ENCODE peak calls at places on chromosomes 4 and X, in four cellular contexts. L is IMR-90, D is tibial artery, K is ovary. Y is an unnamed sample.
A peak's percentile ranks its signal among the peaks of the same experiment; 100 is the strongest.

GRCh38 chr4:37837446-37837845 is 11.0 kb downstream of the PGM2 start:
- DNase-seq in L (peak; percentile 80), D (no peak), K (no peak), Y (no peak)

GRCh38 chr4:154781126-154781982 is at the start of gene RBM46:
- DNase-seq in L (no peak), D (no peak), K (no peak), Y (no peak)

GRCh38 chr4:144732584-144733130 is 86.7 kb downstream of the HHIP start:
- DNase-seq in L (peak; percentile 4), D (no peak), K (no peak), Y (no peak)

GRCh38 chrX:6184900-6185515 is 43.7 kb downstream of the NLGN4X start:
- DNase-seq in L (no peak), D (no peak), K (no peak), Y (no peak)

GRCh38 chr4:25861422-25861926 is 1.3 kb downstream of the SEL1L3 start:
- DNase-seq in L (peak; percentile 47), D (no peak), K (no peak), Y (no peak)

GRCh38 chr4:25406081-25406692 is 29.1 kb downstream of the ANAPC4 start:
- DNase-seq in L (peak; percentile 77), D (no peak), K (no peak), Y (no peak)

GRCh38 chr4:155796031-155796430 is 37.2 kb downstream of the GUCY1B1 start:
- DNase-seq in L (peak; percentile 52), D (no peak), K (no peak), Y (no peak)

GRCh38 chrX:130097507-130098201 is 12.6 kb downstream of the ELF4 start:
- DNase-seq in L (no peak), D (no peak), K (no peak), Y (no peak)

GRCh38 chrX:9486786-9487185 is 21.9 kb downstream of the TBL1X start:
- DNase-seq in L (no peak), D (no peak), K (no peak), Y (no peak)

GRCh38 chr4:82823062-82823461 is 24.5 kb upstream of the SCD5 start:
- DNase-seq in L (peak; percentile 84), D (no peak), K (no peak), Y (no peak)

GRCh38 chr4:52051615-52052474 is 741 bp downstream of the SPATA18 start:
- DNase-seq in L (peak; percentile 89), D (peak; percentile 76), K (peak; percentile 35), Y (no peak)

GRCh38 chr4:113607998-113608397 is 153.5 kb downstream of the CAMK2D start:
- DNase-seq in L (no peak), D (no peak), K (no peak), Y (no peak)

GRCh38 chr4:48667148-48667547 is 112.9 kb downstream of the FRYL start:
- DNase-seq in L (no peak), D (no peak), K (no peak), Y (no peak)

GRCh38 chr4:127997534-127998388 is 32.6 kb downstream of the ABHD18 start:
- DNase-seq in L (peak; percentile 63), D (no peak), K (no peak), Y (no peak)

GRCh38 chr4:54400802-54401201 is 171.7 kb downstream of the PDGFRA start:
- DNase-seq in L (peak; percentile 80), D (no peak), K (peak; percentile 34), Y (no peak)

GRCh38 chr4:156596026-156596425 is 375.6 kb downstream of the PDGFC start:
- DNase-seq in L (peak; percentile 45), D (no peak), K (no peak), Y (no peak)

GRCh38 chr4:91448668-91449330 is 855.0 kb upstream of the GRID2 start:
- DNase-seq in L (no peak), D (no peak), K (no peak), Y (no peak)

GRCh38 chr4:16120720-16121119 is 36.9 kb upstream of the PROM1 start:
- DNase-seq in L (peak; percentile 1), D (no peak), K (no peak), Y (no peak)

GRCh38 chr4:69601065-69601464 is 38.4 kb downstream of the UGT2A2 start:
- DNase-seq in L (no peak), D (no peak), K (no peak), Y (no peak)

GRCh38 chrX:40164751-40165150 is 67.0 kb upstream of the BCOR start:
- DNase-seq in L (no peak), D (no peak), K (no peak), Y (no peak)

GRCh38 chr4:26568446-26568994 is 15.4 kb upstream of the TBC1D19 start:
- DNase-seq in L (peak; percentile 95), D (no peak), K (no peak), Y (no peak)

GRCh38 chrX:51598899-51599298 is 19.8 kb downstream of the CENPVL3 start:
- DNase-seq in L (no peak), D (no peak), K (no peak), Y (no peak)
- H3K27me3 ChIP-seq in L (peaks cover 6% of the 10 kb centered on the region), D (no peaks in the 10 kb centered on the region), K (no peaks in the 10 kb centered on the region), Y (peaks cover 4% of the 10 kb centered on the region)

GRCh38 chr4:53309321-53310020 is 56.4 kb downstream of the SCFD2 start:
- DNase-seq in L (no peak), D (no peak), K (no peak), Y (no peak)

GRCh38 chr4:53307819-53308773 is 57.8 kb downstream of the SCFD2 start:
- DNase-seq in L (peak; percentile 9), D (no peak), K (no peak), Y (no peak)

GRCh38 chr4:53307210-53307609 is 58.7 kb downstream of the SCFD2 start:
- DNase-seq in L (no peak), D (no peak), K (no peak), Y (no peak)

GRCh38 chr4:53306729-53307128 is 59.1 kb downstream of the SCFD2 start:
- DNase-seq in L (peak; percentile 45), D (no peak), K (no peak), Y (no peak)
- TF ChIP-seq CTCF in L (no peak), D (no peak), K (no peak), Y (no peak)

DNA sequence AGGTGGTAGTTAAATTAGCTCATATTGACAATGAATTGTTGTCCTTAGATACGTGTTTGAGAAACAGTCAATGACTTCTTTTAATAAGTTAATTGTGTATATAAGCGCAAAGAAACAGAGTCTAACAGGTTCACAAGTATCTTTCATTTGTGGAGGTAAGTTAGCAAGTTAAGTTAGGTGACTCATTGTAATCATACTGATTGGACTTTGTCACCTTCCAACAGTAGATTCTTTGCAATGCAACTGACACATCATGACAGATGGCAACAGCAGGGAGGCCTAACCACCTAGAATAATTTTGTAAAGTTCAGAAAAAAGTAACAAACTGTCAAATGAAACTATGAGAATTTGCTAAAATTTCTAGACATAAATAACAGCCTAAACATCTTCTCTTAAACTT is 207.6 kb upstream of the PITX2 start:
- DNase-seq in L (no peak), D (no peak), K (no peak), Y (no peak)
- H3K27ac ChIP-seq in L (no peak overlapping the region), D (no peak overlapping the region), K (no peak overlapping the region), Y (no peak overlapping the region)

DNA sequence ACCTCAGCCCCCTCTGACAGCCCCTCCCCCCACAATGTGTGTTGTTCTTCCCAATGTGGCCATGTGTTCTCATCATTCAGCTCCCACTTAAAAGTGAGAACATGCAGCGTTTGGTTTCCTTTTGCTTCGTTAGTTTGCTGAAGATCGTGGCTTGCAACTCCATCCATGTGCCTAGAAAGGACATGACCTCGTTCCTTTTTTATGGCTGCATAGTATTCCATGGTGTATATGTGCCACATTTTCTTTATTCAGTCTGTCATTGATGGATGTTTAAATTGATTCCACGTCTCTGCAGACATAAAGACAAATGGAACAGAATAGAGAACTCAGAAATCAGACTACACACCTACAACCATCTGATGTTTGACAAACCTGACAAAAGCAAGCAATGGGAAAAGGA is 46.0 kb downstream of the ARX start:
- DNase-seq in L (no peak), D (no peak), K (no peak), Y (no peak)
- H3K27me3 ChIP-seq in L (no peaks in the 10 kb centered on the region), D (no peaks in the 10 kb centered on the region), K (no peaks in the 10 kb centered on the region), Y (no peaks in the 10 kb centered on the region)

GRCh38 chr4:98781641-98782348 is 123.4 kb upstream of the TSPAN5 start:
- DNase-seq in L (no peak), D (no peak), K (no peak), Y (no peak)

GRCh38 chr4:98784947-98785693 is 126.7 kb upstream of the TSPAN5 start:
- DNase-seq in L (no peak), D (no peak), K (no peak), Y (no peak)

GRCh38 chr4:98780926-98781325 is 122.5 kb upstream of the TSPAN5 start:
- DNase-seq in L (no peak), D (no peak), K (no peak), Y (no peak)

DNA sequence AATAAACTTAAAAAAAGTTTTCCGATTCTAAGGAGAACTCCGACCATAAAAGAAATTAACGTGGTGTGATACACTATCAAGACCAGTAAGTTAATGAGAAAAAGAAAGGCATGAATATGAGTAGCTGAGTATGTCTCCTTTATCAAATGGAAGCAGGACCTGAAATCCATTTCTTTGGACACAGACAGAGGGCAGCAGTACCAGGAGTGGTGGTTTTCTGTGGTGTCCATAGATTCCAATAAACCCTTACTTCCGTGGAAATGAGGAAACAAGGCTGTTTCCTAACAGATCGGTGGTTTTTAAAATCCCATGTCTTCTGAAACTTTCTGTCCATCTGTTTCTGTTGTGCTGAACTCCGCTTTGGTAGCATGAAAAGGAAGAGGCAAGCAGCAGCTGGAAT is 128.5 kb upstream of the TSPAN5 start:
- DNase-seq in L (peak; percentile 9), D (no peak), K (no peak), Y (no peak)
- TF ChIP-seq CTCF in L (peak; percentile 3), D (no peak), K (no peak), Y (no peak)

Y was measured in CD4-positive, alpha-beta T cell.